ENCODE peak calls at places on chromosomes 5 and 9, in six cellular contexts. R is mesenteric fat pad, Z is non-pigmented ciliary epithelial cell, C is astrocyte of the hippocampus, Y is fibroblast of mammary gland, J is left colon. M is an unnamed sample.

GRCh38 chr5:160905285-160905684 is 53.3 kb upstream of the ATP10B start:
- DNase-seq in C (no peak), J (no peak), R (no peak), Z (no peak), Y (no peak), M (no peak)

GRCh38 chr9:125190371-125190801 is 783 bp upstream of the PPP6C start:
- DNase-seq in C (no peak), R (no peak), Z (no peak), Y (peak), J (no peak), M (no peak)

GRCh38 chr9:5846080-5846479 is 13.2 kb upstream of the ERMP1 start:
- DNase-seq in R (no peak), Z (no peak), J (no peak), Y (no peak), C (no peak), M (no peak)

GRCh38 chr9:129476821-129477611 is 143.9 kb downstream of the C9orf50 start:
- DNase-seq in Z (no peak), J (no peak), R (no peak), Y (peak), C (no peak), M (no peak)

GRCh38 chr9:133801739-133802138 is 63.6 kb upstream of the SARDH start:
- DNase-seq in Z (no peak), C (no peak), Y (no peak), R (no peak), J (no peak), M (no peak)

GRCh38 chr5:140240987-140241706 is 61.8 kb downstream of the PFDN1 start:
- DNase-seq in C (peak), Z (peak), J (peak), Y (peak), R (peak), M (no peak)

GRCh38 chr5:137791387-137791786 is 37.2 kb upstream of the HNRNPA0 start:
- DNase-seq in C (no peak), R (no peak), J (no peak), Y (peak), Z (no peak), M (no peak)

GRCh38 chr5:53397845-53398244 is 82.6 kb upstream of the FST start:
- DNase-seq in Z (no peak), Y (peak), J (no peak), R (no peak), C (peak), M (no peak)

GRCh38 chr5:160959804-160960203 is 107.8 kb upstream of the ATP10B start:
- DNase-seq in Z (no peak), J (no peak), Y (peak), R (no peak), C (peak), M (no peak)

GRCh38 chr9:123753011-123753410 is 176.9 kb downstream of the DENND1A start:
- DNase-seq in C (no peak), Z (no peak), J (no peak), R (no peak), Y (no peak), M (no peak)

GRCh38 chr9:35598863-35599590 is 6.0 kb upstream of the TESK1 start:
- DNase-seq in C (no peak), Z (no peak), Y (no peak), J (peak), R (no peak), M (no peak)

GRCh38 chr9:113499153-113499875 is 35.8 kb downstream of the RGS3 start:
- DNase-seq in R (no peak), Y (no peak), J (no peak), Z (no peak), C (no peak), M (no peak)

GRCh38 chr9:69139596-69139995 is 34.5 kb upstream of the TJP2 start:
- DNase-seq in C (no peak), Y (no peak), R (peak), J (no peak), Z (no peak), M (no peak)

GRCh38 chr9:98045234-98046160 is 11.0 kb upstream of the NANS start:
- DNase-seq in J (no peak), R (no peak), Y (peak), Z (no peak), C (no peak), M (no peak)

GRCh38 chr5:150993836-150994412 is 26.5 kb upstream of the GPX3 start:
- DNase-seq in C (no peak), J (no peak), Z (no peak), Y (no peak), R (no peak), M (no peak)

GRCh38 chr9:92723299-92723625 is 41.4 kb downstream of the BICD2 start:
- DNase-seq in Z (no peak), J (no peak), C (peak), R (no peak), Y (peak), M (no peak)

GRCh38 chr9:97557606-97558095 is 56.2 kb downstream of the TMOD1 start:
- DNase-seq in J (peak), R (peak), C (no peak), Z (no peak), Y (no peak), M (no peak)

GRCh38 chr5:51382759-51383493 is at the start of gene ISL1:
- DNase-seq in J (peak), R (peak), Z (peak), C (peak), Y (peak), M (peak)

GRCh38 chr9:21465859-21466518 is 16.1 kb downstream of the IFNE start:
- DNase-seq in J (no peak), R (no peak), Y (peak), Z (peak), C (peak), M (no peak)

GRCh38 chr5:153779852-153780251 is 258.9 kb downstream of the FAM114A2 start:
- DNase-seq in Y (no peak), Z (no peak), J (no peak), C (no peak), R (no peak), M (no peak)

M was measured in NCI-H1930.